ENCODE peak calls at places on chromosomes 13 and 19, in seven cellular contexts. One of them, this sample, is unnamed.
A peak's percentile ranks its signal among the peaks of the same experiment; 100 is the strongest.

GRCh38 chr13:77521194-77521593 is 14.3 kb upstream of the SCEL start:
- DNase-seq in HT-29: peak; percentile 87
- DNase-seq in T-cell: no peak
- DNase-seq in EH: no peak
- DNase-seq in ecto neural progenitor cell: no peak
- DNase-seq in midbrain: no peak
- DNase-seq in iris pigment epithelial cell: peak; percentile 73
- DNase-seq in this sample: no peak

GRCh38 chr19:49148784-49149651 is 6.2 kb downstream of the HRC start:
- DNase-seq in T-cell: peak; percentile 63
- DNase-seq in EH: peak; percentile 96
- DNase-seq in ecto neural progenitor cell: peak; percentile 100
- DNase-seq in HT-29: peak; percentile 100
- DNase-seq in iris pigment epithelial cell: peak; percentile 88
- DNase-seq in midbrain: peak; percentile 80
- DNase-seq in this sample: peak; percentile 93

GRCh38 chr13:40159736-40160135 is 504.3 kb downstream of the COG6 start:
- DNase-seq in ecto neural progenitor cell: no peak
- DNase-seq in HT-29: no peak
- DNase-seq in midbrain: no peak
- DNase-seq in iris pigment epithelial cell: no peak
- DNase-seq in T-cell: no peak
- DNase-seq in EH: no peak
- DNase-seq in this sample: no peak

GRCh38 chr13:44040070-44040753 is 160.5 kb downstream of the LACC1 start:
- DNase-seq in HT-29: peak; percentile 80
- DNase-seq in midbrain: no peak
- DNase-seq in T-cell: no peak
- DNase-seq in iris pigment epithelial cell: peak; percentile 74
- DNase-seq in EH: peak; percentile 25
- DNase-seq in ecto neural progenitor cell: no peak
- DNase-seq in this sample: no peak

GRCh38 chr13:79483302-79483701 is 2.3 kb downstream of the NDFIP2 start:
- DNase-seq in iris pigment epithelial cell: peak; percentile 81
- DNase-seq in T-cell: no peak
- DNase-seq in HT-29: no peak
- DNase-seq in EH: peak; percentile 93
- DNase-seq in ecto neural progenitor cell: no peak
- DNase-seq in midbrain: no peak
- DNase-seq in this sample: no peak

GRCh38 chr19:1291761-1292418 is 6.2 kb downstream of the EFNA2 start:
- DNase-seq in T-cell: no peak
- DNase-seq in EH: no peak
- DNase-seq in ecto neural progenitor cell: no peak
- DNase-seq in HT-29: no peak
- DNase-seq in iris pigment epithelial cell: no peak
- DNase-seq in midbrain: no peak
- DNase-seq in this sample: no peak

GRCh38 chr19:7874080-7874856 is at the start of gene PRR36:
- DNase-seq in EH: no peak
- DNase-seq in iris pigment epithelial cell: no peak
- DNase-seq in T-cell: no peak
- DNase-seq in ecto neural progenitor cell: peak; percentile 91
- DNase-seq in HT-29: peak; percentile 62
- DNase-seq in midbrain: peak; percentile 32
- DNase-seq in this sample: no peak

GRCh38 chr13:84445776-84446175 is 563.5 kb upstream of the SLITRK1 start:
- DNase-seq in T-cell: no peak
- DNase-seq in iris pigment epithelial cell: peak; percentile 72
- DNase-seq in ecto neural progenitor cell: no peak
- DNase-seq in EH: peak; percentile 57
- DNase-seq in HT-29: no peak
- DNase-seq in midbrain: no peak
- DNase-seq in this sample: no peak

GRCh38 chr19:485583-486236 is 10.6 kb upstream of the MADCAM1 start:
- DNase-seq in T-cell: no peak
- DNase-seq in iris pigment epithelial cell: peak; percentile 40
- DNase-seq in EH: peak; percentile 36
- DNase-seq in HT-29: no peak
- DNase-seq in midbrain: peak; percentile 92
- DNase-seq in ecto neural progenitor cell: peak; percentile 77
- DNase-seq in this sample: peak; percentile 59

GRCh38 chr19:14632286-14632685 is 42.4 kb downstream of the ADGRE3 start:
- DNase-seq in ecto neural progenitor cell: no peak
- DNase-seq in iris pigment epithelial cell: peak; percentile 52
- DNase-seq in T-cell: no peak
- DNase-seq in EH: peak; percentile 42
- DNase-seq in HT-29: peak; percentile 42
- DNase-seq in midbrain: no peak
- DNase-seq in this sample: no peak